ENCODE peak calls at places on chromosomes 6 and 20, in six cellular contexts. One of them, this sample, is unnamed.

GRCh38 chr20:4026093-4026601 is 10.8 kb upstream of the RNF24 start:
- DNase-seq in cardiac fibroblast: peak
- DNase-seq in SHP77: peak
- DNase-seq in iris pigment epithelial cell: peak
- DNase-seq in stimulated activated naive CD4-positive, alpha-beta T cell: no peak
- DNase-seq in neuronal stem cell: no peak
- DNase-seq in this sample: peak

GRCh38 chr20:9228774-9229450 is 160.0 kb downstream of the PLCB4 start:
- DNase-seq in SHP77: no peak
- DNase-seq in stimulated activated naive CD4-positive, alpha-beta T cell: no peak
- DNase-seq in iris pigment epithelial cell: no peak
- DNase-seq in cardiac fibroblast: no peak
- DNase-seq in neuronal stem cell: no peak
- DNase-seq in this sample: no peak

GRCh38 chr6:55668625-55669024 is 89.6 kb upstream of the HMGCLL1 start:
- DNase-seq in stimulated activated naive CD4-positive, alpha-beta T cell: no peak
- DNase-seq in neuronal stem cell: no peak
- DNase-seq in iris pigment epithelial cell: peak
- DNase-seq in cardiac fibroblast: peak
- DNase-seq in SHP77: no peak
- DNase-seq in this sample: no peak

GRCh38 chr6:134358320-134358719 is 40.4 kb upstream of the SGK1 start:
- DNase-seq in cardiac fibroblast: peak
- DNase-seq in SHP77: no peak
- DNase-seq in iris pigment epithelial cell: peak
- DNase-seq in neuronal stem cell: no peak
- DNase-seq in stimulated activated naive CD4-positive, alpha-beta T cell: no peak
- DNase-seq in this sample: no peak

GRCh38 chr6:5398530-5398929 is 137.2 kb downstream of the FARS2 start:
- DNase-seq in SHP77: peak
- DNase-seq in iris pigment epithelial cell: peak
- DNase-seq in stimulated activated naive CD4-positive, alpha-beta T cell: no peak
- DNase-seq in neuronal stem cell: no peak
- DNase-seq in cardiac fibroblast: peak
- DNase-seq in this sample: peak

GRCh38 chr6:116530436-116530835 is 15.0 kb downstream of the TRAPPC3L start:
- DNase-seq in cardiac fibroblast: no peak
- DNase-seq in iris pigment epithelial cell: peak
- DNase-seq in neuronal stem cell: no peak
- DNase-seq in SHP77: peak
- DNase-seq in stimulated activated naive CD4-positive, alpha-beta T cell: no peak
- DNase-seq in this sample: no peak

GRCh38 chr6:118660218-118660569 is 8.8 kb upstream of the CEP85L start:
- DNase-seq in iris pigment epithelial cell: peak
- DNase-seq in stimulated activated naive CD4-positive, alpha-beta T cell: peak
- DNase-seq in cardiac fibroblast: peak
- DNase-seq in SHP77: peak
- DNase-seq in neuronal stem cell: no peak
- DNase-seq in this sample: no peak

GRCh38 chr6:163985710-163986109 is 571.2 kb downstream of the QKI start:
- DNase-seq in SHP77: no peak
- DNase-seq in cardiac fibroblast: no peak
- DNase-seq in stimulated activated naive CD4-positive, alpha-beta T cell: no peak
- DNase-seq in iris pigment epithelial cell: peak
- DNase-seq in neuronal stem cell: no peak
- DNase-seq in this sample: no peak

GRCh38 chr20:62818592-62819493 is 2.0 kb downstream of the COL9A3 start:
- DNase-seq in cardiac fibroblast: peak
- DNase-seq in neuronal stem cell: no peak
- DNase-seq in stimulated activated naive CD4-positive, alpha-beta T cell: no peak
- DNase-seq in iris pigment epithelial cell: no peak
- DNase-seq in SHP77: peak
- DNase-seq in this sample: no peak

GRCh38 chr6:41704656-41705328 is 30.6 kb downstream of the TFEB start:
- DNase-seq in SHP77: no peak
- DNase-seq in cardiac fibroblast: no peak
- DNase-seq in stimulated activated naive CD4-positive, alpha-beta T cell: no peak
- DNase-seq in neuronal stem cell: no peak
- DNase-seq in iris pigment epithelial cell: no peak
- DNase-seq in this sample: no peak

GRCh38 chr20:32789896-32790750 is 27.9 kb downstream of the DNMT3B start:
- DNase-seq in iris pigment epithelial cell: peak
- DNase-seq in neuronal stem cell: peak
- DNase-seq in SHP77: peak
- DNase-seq in stimulated activated naive CD4-positive, alpha-beta T cell: peak
- DNase-seq in cardiac fibroblast: peak
- DNase-seq in this sample: peak

GRCh38 chr20:36717657-36718056 is 28.2 kb downstream of the NDRG3 start:
- DNase-seq in SHP77: no peak
- DNase-seq in cardiac fibroblast: peak
- DNase-seq in iris pigment epithelial cell: no peak
- DNase-seq in stimulated activated naive CD4-positive, alpha-beta T cell: no peak
- DNase-seq in neuronal stem cell: no peak
- DNase-seq in this sample: no peak

GRCh38 chr6:29680904-29681303 is at the start of gene ZFP57:
- DNase-seq in stimulated activated naive CD4-positive, alpha-beta T cell: no peak
- DNase-seq in SHP77: no peak
- DNase-seq in iris pigment epithelial cell: no peak
- DNase-seq in neuronal stem cell: no peak
- DNase-seq in cardiac fibroblast: no peak
- DNase-seq in this sample: no peak

GRCh38 chr6:10194816-10195639 is 219.8 kb downstream of the TFAP2A start:
- DNase-seq in cardiac fibroblast: no peak
- DNase-seq in stimulated activated naive CD4-positive, alpha-beta T cell: no peak
- DNase-seq in neuronal stem cell: no peak
- DNase-seq in iris pigment epithelial cell: no peak
- DNase-seq in SHP77: no peak
- DNase-seq in this sample: no peak

GRCh38 chr6:20160541-20161283 is 51.6 kb downstream of the MBOAT1 start:
- DNase-seq in neuronal stem cell: no peak
- DNase-seq in stimulated activated naive CD4-positive, alpha-beta T cell: no peak
- DNase-seq in cardiac fibroblast: no peak
- DNase-seq in iris pigment epithelial cell: no peak
- DNase-seq in SHP77: no peak
- DNase-seq in this sample: no peak

GRCh38 chr20:44745560-44746366 is at the start of gene KCNK15:
- DNase-seq in SHP77: no peak
- DNase-seq in cardiac fibroblast: peak
- DNase-seq in stimulated activated naive CD4-positive, alpha-beta T cell: no peak
- DNase-seq in neuronal stem cell: no peak
- DNase-seq in iris pigment epithelial cell: peak
- DNase-seq in this sample: no peak

GRCh38 chr20:36778831-36779655 is 5.5 kb upstream of the DSN1 start:
- DNase-seq in neuronal stem cell: no peak
- DNase-seq in cardiac fibroblast: no peak
- DNase-seq in SHP77: no peak
- DNase-seq in iris pigment epithelial cell: no peak
- DNase-seq in stimulated activated naive CD4-positive, alpha-beta T cell: no peak
- DNase-seq in this sample: no peak

GRCh38 chr6:14079433-14079832 is 38.1 kb upstream of the CD83 start:
- DNase-seq in cardiac fibroblast: peak
- DNase-seq in iris pigment epithelial cell: peak
- DNase-seq in stimulated activated naive CD4-positive, alpha-beta T cell: no peak
- DNase-seq in SHP77: no peak
- DNase-seq in neuronal stem cell: no peak
- DNase-seq in this sample: no peak

GRCh38 chr6:161594412-161594811 is 320.6 kb upstream of the AGPAT4 start:
- DNase-seq in neuronal stem cell: no peak
- DNase-seq in SHP77: no peak
- DNase-seq in stimulated activated naive CD4-positive, alpha-beta T cell: no peak
- DNase-seq in iris pigment epithelial cell: no peak
- DNase-seq in cardiac fibroblast: no peak
- DNase-seq in this sample: no peak

GRCh38 chr6:136669299-136669699 is 119.1 kb upstream of the MAP7 start:
- DNase-seq in cardiac fibroblast: peak
- DNase-seq in SHP77: no peak
- DNase-seq in stimulated activated naive CD4-positive, alpha-beta T cell: no peak
- DNase-seq in neuronal stem cell: no peak
- DNase-seq in iris pigment epithelial cell: peak
- DNase-seq in this sample: no peak

GRCh38 chr6:151322570-151322969 is 68.8 kb downstream of the ZBTB2 start:
- DNase-seq in cardiac fibroblast: peak
- DNase-seq in SHP77: no peak
- DNase-seq in stimulated activated naive CD4-positive, alpha-beta T cell: no peak
- DNase-seq in iris pigment epithelial cell: no peak
- DNase-seq in neuronal stem cell: no peak
- DNase-seq in this sample: no peak

GRCh38 chr20:63158845-63159244 is 57.1 kb downstream of the YTHDF1 start:
- DNase-seq in SHP77: no peak
- DNase-seq in neuronal stem cell: no peak
- DNase-seq in cardiac fibroblast: no peak
- DNase-seq in iris pigment epithelial cell: no peak
- DNase-seq in stimulated activated naive CD4-positive, alpha-beta T cell: no peak
- DNase-seq in this sample: no peak

GRCh38 chr6:45472383-45472782 is 94.6 kb upstream of the SUPT3H start:
- DNase-seq in cardiac fibroblast: peak
- DNase-seq in stimulated activated naive CD4-positive, alpha-beta T cell: no peak
- DNase-seq in iris pigment epithelial cell: peak
- DNase-seq in SHP77: no peak
- DNase-seq in neuronal stem cell: no peak
- DNase-seq in this sample: no peak

GRCh38 chr20:6976096-6976495 is 208.6 kb downstream of the BMP2 start:
- DNase-seq in cardiac fibroblast: peak
- DNase-seq in stimulated activated naive CD4-positive, alpha-beta T cell: no peak
- DNase-seq in SHP77: no peak
- DNase-seq in neuronal stem cell: no peak
- DNase-seq in iris pigment epithelial cell: peak
- DNase-seq in this sample: no peak

GRCh38 chr20:4885877-4886276 is 115.4 kb downstream of the SLC23A2 start:
- DNase-seq in stimulated activated naive CD4-positive, alpha-beta T cell: no peak
- DNase-seq in neuronal stem cell: no peak
- DNase-seq in iris pigment epithelial cell: no peak
- DNase-seq in cardiac fibroblast: no peak
- DNase-seq in SHP77: no peak
- DNase-seq in this sample: no peak

GRCh38 chr20:2840967-2841531 is 504 bp downstream of the VPS16 start:
- DNase-seq in iris pigment epithelial cell: peak
- DNase-seq in cardiac fibroblast: peak
- DNase-seq in SHP77: peak
- DNase-seq in stimulated activated naive CD4-positive, alpha-beta T cell: no peak
- DNase-seq in neuronal stem cell: no peak
- DNase-seq in this sample: peak

GRCh38 chr20:11212288-11212687 is 538.5 kb upstream of the JAG1 start:
- DNase-seq in SHP77: no peak
- DNase-seq in cardiac fibroblast: no peak
- DNase-seq in iris pigment epithelial cell: no peak
- DNase-seq in stimulated activated naive CD4-positive, alpha-beta T cell: no peak
- DNase-seq in neuronal stem cell: no peak
- DNase-seq in this sample: no peak

GRCh38 chr6:167496707-167497106 is 171.8 kb downstream of the TTLL2 start:
- DNase-seq in SHP77: no peak
- DNase-seq in stimulated activated naive CD4-positive, alpha-beta T cell: no peak
- DNase-seq in iris pigment epithelial cell: no peak
- DNase-seq in cardiac fibroblast: no peak
- DNase-seq in neuronal stem cell: no peak
- DNase-seq in this sample: no peak

GRCh38 chr6:27672113-27672799 is 199.4 kb upstream of the ZNF184 start:
- DNase-seq in iris pigment epithelial cell: peak
- DNase-seq in cardiac fibroblast: peak
- DNase-seq in SHP77: peak
- DNase-seq in neuronal stem cell: peak
- DNase-seq in stimulated activated naive CD4-positive, alpha-beta T cell: no peak
- DNase-seq in this sample: peak

GRCh38 chr6:15511248-15512125 is 151.3 kb downstream of the DTNBP1 start:
- DNase-seq in SHP77: no peak
- DNase-seq in cardiac fibroblast: no peak
- DNase-seq in stimulated activated naive CD4-positive, alpha-beta T cell: no peak
- DNase-seq in iris pigment epithelial cell: no peak
- DNase-seq in neuronal stem cell: no peak
- DNase-seq in this sample: no peak

GRCh38 chr20:45044084-45044573 is 56.8 kb downstream of the KCNS1 start:
- DNase-seq in stimulated activated naive CD4-positive, alpha-beta T cell: peak
- DNase-seq in iris pigment epithelial cell: peak
- DNase-seq in SHP77: peak
- DNase-seq in cardiac fibroblast: peak
- DNase-seq in neuronal stem cell: peak
- DNase-seq in this sample: peak

GRCh38 chr20:63903796-63904570 is 9.1 kb downstream of the DNAJC5 start:
- DNase-seq in stimulated activated naive CD4-positive, alpha-beta T cell: no peak
- DNase-seq in SHP77: no peak
- DNase-seq in cardiac fibroblast: no peak
- DNase-seq in neuronal stem cell: no peak
- DNase-seq in iris pigment epithelial cell: no peak
- DNase-seq in this sample: no peak

GRCh38 chr6:148440877-148441453 is 98.3 kb downstream of the SASH1 start:
- DNase-seq in cardiac fibroblast: peak
- DNase-seq in SHP77: peak
- DNase-seq in stimulated activated naive CD4-positive, alpha-beta T cell: no peak
- DNase-seq in neuronal stem cell: no peak
- DNase-seq in iris pigment epithelial cell: peak
- DNase-seq in this sample: no peak